ENCODE peak calls at places on chromosomes 1 and 21, in four cellular contexts. C is WTC11, K is SK-N-SH, A is K562. P is an unnamed sample.
A peak's percentile ranks its signal among the peaks of the same experiment; 100 is the strongest.

GRCh38 chr1:183804916-183805734 is at the start of gene RGL1:
- DNase-seq in K (peak; percentile 82), C (peak; percentile 31), A (no peak), P (no peak)

GRCh38 chr21:33291686-33292085 is 25.5 kb downstream of the IL10RB start:
- DNase-seq in K (no peak), C (no peak), A (no peak), P (no peak)

GRCh38 chr1:31007462-31007991 is 58.0 kb downstream of the PUM1 start:
- DNase-seq in A (no peak), C (no peak), K (no peak), P (no peak)

GRCh38 chr1:157087030-157087429 is 12.6 kb downstream of the ETV3L start:
- DNase-seq in K (no peak), C (no peak), A (no peak), P (no peak)

GRCh38 chr21:33654412-33654811 is 12.1 kb downstream of the ITSN1 start:
- DNase-seq in K (no peak), A (no peak), C (no peak), P (no peak)

GRCh38 chr1:173222149-173223030 is 15.3 kb upstream of the TNFSF4 start:
- DNase-seq in K (no peak), C (no peak), A (no peak), P (no peak)

GRCh38 chr1:86380257-86380861 is 15.8 kb downstream of the ODF2L start:
- DNase-seq in K (peak; percentile 41), C (no peak), A (peak; percentile 40), P (peak; percentile 45)

GRCh38 chr1:106907795-106908194 is 148.7 kb upstream of the PRMT6 start:
- DNase-seq in A (no peak), C (no peak), K (no peak), P (peak; percentile 43)

GRCh38 chr1:154746620-154747299 is 123.3 kb downstream of the KCNN3 start:
- DNase-seq in K (no peak), C (no peak), A (no peak), P (no peak)

GRCh38 chr1:44029260-44029910 is 1.9 kb downstream of the SLC6A9 start:
- DNase-seq in A (no peak), K (peak; percentile 70), C (no peak), P (no peak)

GRCh38 chr21:31347435-31348032 is 3.5 kb upstream of the TIAM1 start:
- DNase-seq in K (peak; percentile 56), C (no peak), A (peak; percentile 29), P (no peak)

GRCh38 chr1:234433563-234434285 is 45.3 kb downstream of the TARBP1 start:
- DNase-seq in K (no peak), C (no peak), A (peak; percentile 62), P (peak; percentile 26)

GRCh38 chr1:64163972-64164371 is 39.5 kb upstream of the UBE2U start:
- DNase-seq in A (no peak), C (no peak), K (peak; percentile 24), P (no peak)
- TF ChIP-seq USF1 in A (no peak), C (no peak), K (no peak), P (no peak)

GRCh38 chr1:207056673-207057072 is 3.6 kb downstream of the PFKFB2 start:
- DNase-seq in K (no peak), C (no peak), A (no peak), P (no peak)

GRCh38 chr1:207060596-207060995 is 7.5 kb downstream of the PFKFB2 start:
- DNase-seq in K (no peak), C (no peak), A (no peak), P (no peak)

GRCh38 chr1:207058252-207058651 is 5.2 kb downstream of the PFKFB2 start:
- DNase-seq in K (no peak), A (no peak), C (no peak), P (no peak)

GRCh38 chr1:207059881-207060280 is 6.8 kb downstream of the PFKFB2 start:
- DNase-seq in C (no peak), A (no peak), K (no peak), P (no peak)

GRCh38 chr1:207058878-207059867 is 6.1 kb downstream of the PFKFB2 start:
- DNase-seq in A (peak; percentile 43), C (peak; percentile 24), K (peak; percentile 8), P (no peak)
- TF ChIP-seq USF1 in A (no peak), C (no peak), K (no peak), P (no peak)

GRCh38 chr1:34842952-34843371 is 16.6 kb downstream of the SMIM12 start:
- DNase-seq in K (no peak), A (peak; percentile 40), C (no peak), P (no peak)
- TF ChIP-seq USF1 in K (no peak), A (no peak), C (no peak), P (no peak)

DNA sequence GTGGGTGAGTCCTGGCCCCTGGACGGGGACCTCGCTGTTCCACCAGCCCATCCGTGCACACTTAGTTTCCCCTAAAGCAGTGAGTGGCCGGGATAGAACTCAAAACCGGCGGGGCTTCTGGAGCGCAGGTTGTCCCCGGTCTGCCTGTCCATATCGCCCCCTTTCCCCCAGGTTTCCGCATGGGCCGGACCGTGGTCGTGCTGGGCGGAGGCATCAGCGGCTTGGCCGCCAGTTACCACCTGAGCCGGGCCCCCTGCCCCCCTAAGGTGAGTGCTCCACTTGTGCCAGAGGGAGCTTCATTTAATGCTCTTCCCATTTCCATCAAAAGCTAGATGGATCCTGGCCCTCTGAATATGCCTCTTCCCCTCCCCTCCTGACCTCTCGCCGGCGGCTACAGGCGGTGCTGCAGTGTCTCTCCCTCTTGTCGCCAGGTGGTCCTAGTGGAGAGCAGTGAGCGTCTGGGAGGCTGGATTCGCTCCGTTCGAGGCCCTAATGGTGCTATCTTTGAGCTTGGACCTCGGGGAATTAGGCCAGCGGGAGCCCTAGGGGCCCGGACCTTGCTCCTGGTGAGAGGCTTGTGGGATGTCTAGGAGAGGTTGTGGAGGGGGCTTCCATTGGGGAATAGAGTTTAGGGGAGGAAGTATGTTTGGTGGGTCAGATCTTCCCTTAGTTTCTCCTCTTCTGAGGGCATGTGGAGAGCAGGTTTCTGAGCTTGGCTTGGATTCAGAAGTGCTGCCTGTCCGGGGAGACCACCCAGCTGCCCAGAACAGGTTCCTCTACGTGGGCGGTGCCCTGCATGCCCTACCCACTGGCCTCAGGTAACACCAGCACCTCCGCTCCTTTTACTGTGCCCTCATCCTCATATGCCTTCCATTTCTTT is 683 bp downstream of the PPOX start:
- DNase-seq in K (peak; percentile 61), A (peak; percentile 55), C (peak; percentile 47), P (no peak)
- TF ChIP-seq USF1 in K (no peak), A (no peak), C (no peak), P (no peak)

DNA sequence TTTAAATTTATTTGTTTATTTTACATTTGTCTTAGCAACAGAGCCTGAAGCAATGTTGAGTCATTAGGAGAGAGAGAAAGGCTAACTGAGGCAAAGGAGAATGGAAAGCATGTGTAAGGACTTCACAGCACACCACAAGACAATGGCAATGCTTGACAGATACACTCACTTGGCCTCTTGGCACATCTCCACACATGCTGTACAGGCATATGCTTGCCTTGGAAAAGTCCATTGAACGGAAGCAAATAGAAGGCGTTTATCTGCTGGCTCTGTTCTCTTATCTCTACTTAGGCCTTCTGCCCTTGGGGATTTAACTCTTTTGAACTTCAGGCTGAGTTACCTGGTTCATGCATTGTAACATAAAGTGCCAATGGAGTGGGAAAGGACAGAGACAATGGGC is 262.2 kb upstream of the POU3F1 start:
- DNase-seq in K (no peak), C (no peak), A (peak; percentile 53), P (no peak)
- TF ChIP-seq USF1 in K (no peak), C (no peak), A (no peak), P (no peak)

GRCh38 chr1:51634618-51635017 is 17.7 kb downstream of the OSBPL9 start:
- DNase-seq in K (no peak), C (no peak), A (no peak), P (peak; percentile 38)

GRCh38 chr1:51636191-51636590 is 19.3 kb downstream of the OSBPL9 start:
- DNase-seq in K (no peak), C (no peak), A (no peak), P (no peak)

GRCh38 chr1:51638350-51638749 is 21.5 kb downstream of the OSBPL9 start:
- DNase-seq in A (no peak), K (no peak), C (no peak), P (no peak)

GRCh38 chr1:51635611-51636010 is 18.7 kb downstream of the OSBPL9 start:
- DNase-seq in C (no peak), K (no peak), A (no peak), P (no peak)

DNA sequence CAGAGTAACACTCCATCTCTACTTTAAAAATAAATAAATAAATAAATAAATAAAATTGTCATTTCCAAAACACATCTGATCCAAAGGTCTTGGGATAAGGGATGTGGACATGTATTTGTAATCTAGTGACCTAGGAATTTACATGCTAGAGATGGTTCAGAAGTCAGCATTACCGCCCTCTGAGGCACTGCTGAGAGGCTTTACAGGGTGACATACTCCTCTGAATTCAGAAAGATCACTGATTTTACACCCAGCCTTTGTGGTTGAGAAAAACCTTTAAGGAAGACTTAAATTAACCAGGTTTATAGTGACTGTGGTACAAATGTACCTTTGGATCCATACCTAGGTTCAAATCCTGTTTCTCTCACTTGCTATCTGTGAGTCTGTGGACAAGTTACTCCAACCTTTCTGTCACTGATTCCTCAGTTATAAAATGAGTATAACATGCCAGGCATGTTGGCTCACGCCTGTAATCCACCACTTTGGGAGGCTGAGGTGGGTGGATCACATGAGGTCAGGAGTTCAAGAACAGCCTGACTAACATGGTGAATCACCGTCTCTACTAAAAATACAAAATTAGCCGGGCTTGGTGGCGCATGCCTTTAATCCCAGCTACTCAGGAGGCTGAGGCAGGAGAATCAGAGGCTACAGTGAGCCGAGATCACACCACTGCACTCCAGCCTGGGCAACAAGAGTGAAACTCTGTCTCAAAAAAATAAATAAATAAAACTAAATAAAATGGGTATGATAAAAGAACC is 20.1 kb downstream of the OSBPL9 start:
- DNase-seq in C (no peak), K (no peak), A (no peak), P (no peak)
- TF ChIP-seq USF1 in C (no peak), K (no peak), A (peak; percentile 34), P (no peak)

DNA sequence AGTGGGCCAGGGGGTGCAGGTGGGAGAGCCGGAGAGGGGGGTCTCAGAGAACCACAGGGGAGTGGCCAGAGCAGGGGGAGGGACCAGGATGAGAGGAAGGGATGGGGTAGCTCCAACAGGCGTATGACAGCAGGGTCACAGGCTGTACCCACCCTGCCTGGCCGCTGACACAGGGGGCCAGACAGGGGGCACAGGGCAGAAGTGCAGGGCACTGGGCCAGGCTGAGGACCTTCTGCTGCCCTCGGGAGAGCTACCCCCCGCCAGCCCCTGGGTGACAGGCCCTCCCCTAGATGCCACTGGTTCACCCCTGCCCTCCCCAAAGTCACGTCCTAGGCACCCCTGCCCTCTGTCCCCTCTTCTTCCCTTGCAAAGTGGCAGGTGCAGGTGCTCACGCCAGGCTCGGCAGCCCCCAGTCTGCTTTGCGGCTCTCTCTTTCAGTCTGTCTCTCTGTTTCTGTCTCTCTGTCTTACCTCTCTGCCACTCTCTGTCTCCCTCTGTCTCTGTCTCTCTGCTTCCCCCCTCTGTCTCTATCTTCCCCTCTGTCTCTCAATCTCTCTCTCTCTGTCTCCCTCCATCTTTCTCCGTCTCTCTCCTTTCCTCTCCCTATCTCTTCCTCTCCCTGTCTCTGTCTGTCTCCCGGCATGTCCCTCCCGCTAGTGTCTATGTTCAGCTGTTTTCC is 48.5 kb downstream of the WNT9A start:
- DNase-seq in K (no peak), A (no peak), C (no peak), P (no peak)
- TF ChIP-seq USF1 in K (no peak), A (no peak), C (no peak), P (no peak)

DNA sequence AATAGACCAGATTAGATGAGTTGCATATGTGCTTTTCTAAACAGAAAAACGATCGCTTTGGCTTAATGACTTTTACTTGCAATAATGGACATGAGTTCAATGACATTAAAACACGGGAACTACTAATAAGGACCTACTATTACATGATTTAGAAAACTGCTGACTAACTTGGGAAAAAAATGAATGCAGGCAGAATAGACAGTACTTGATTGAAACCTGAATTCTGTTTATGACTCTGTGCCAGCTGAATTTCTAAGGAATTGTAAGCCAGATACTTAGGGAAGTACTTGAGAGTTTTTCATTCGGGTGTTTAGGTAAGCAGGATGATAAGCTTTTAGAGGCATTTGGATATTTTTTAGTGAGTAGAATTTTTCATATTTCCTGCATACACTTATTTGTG is 12.0 kb downstream of the ADGRL2 start:
- DNase-seq in A (no peak), K (no peak), C (no peak), P (no peak)
- TF ChIP-seq USF1 in A (no peak), K (no peak), C (no peak), P (no peak)

P was measured in GM12878.